ENCODE peak calls at places on chromosomes 4 and X, in eight cellular contexts. Z, U, P, J, C, X, A and Q are unnamed samples. For H3K36me3, the result is how much of the 10 kb centered on the place peaks cover.

GRCh38 chrX:25206761-25207160 is 191.0 kb upstream of the ARX start:
- DNase-seq in Z (peak), U (no peak), P (no peak), J (no peak), C (no peak), X (peak), A (no peak), Q (no peak)

GRCh38 chr4:153207561-153207960 is 3.3 kb downstream of the TRIM2 start:
- DNase-seq in Z (no peak), U (peak), P (no peak), J (peak), C (no peak), X (peak), A (no peak), Q (no peak)

GRCh38 chrX:31237189-31237588 is 165.3 kb upstream of the FTHL17 start:
- DNase-seq in Z (no peak), U (no peak), P (no peak), J (no peak), C (no peak), X (no peak), A (no peak), Q (no peak)

GRCh38 chrX:10533686-10534365 is 86.6 kb downstream of the MID1 start:
- DNase-seq in Z (no peak), U (no peak), P (no peak), J (no peak), C (no peak), X (no peak), A (no peak), Q (no peak)

GRCh38 chr4:65658117-65658516 is 12.2 kb downstream of the EPHA5 start:
- DNase-seq in Z (no peak), U (peak), P (no peak), J (peak), C (no peak), X (no peak), A (no peak), Q (no peak)

GRCh38 chrX:30153881-30154260 is 61.5 kb upstream of the MAGEB2 start:
- DNase-seq in Z (no peak), U (no peak), P (no peak), J (no peak), C (no peak), X (no peak), A (no peak), Q (no peak)

GRCh38 chr4:162683659-162684370 is 482.9 kb downstream of the NAF1 start:
- DNase-seq in Z (no peak), U (no peak), P (no peak), J (no peak), C (no peak), X (peak), A (no peak), Q (no peak)

GRCh38 chrX:3576886-3577516 is 136.4 kb downstream of the PRKX start:
- DNase-seq in Z (no peak), U (no peak), P (no peak), J (no peak), C (no peak), X (no peak), A (no peak), Q (no peak)

GRCh38 chrX:123267220-123267619 is 83.1 kb downstream of the GRIA3 start:
- DNase-seq in Z (no peak), U (no peak), P (no peak), J (no peak), C (no peak), X (no peak), A (no peak), Q (no peak)

GRCh38 chr4:185020863-185021761 is 2.8 kb downstream of the HELT start:
- DNase-seq in Z (no peak), U (peak), P (no peak), J (peak), C (no peak), X (no peak), A (no peak), Q (no peak)

GRCh38 chr4:87025614-87026041 is 90.8 kb downstream of the AFF1 start:
- DNase-seq in Z (no peak), U (peak), P (no peak), J (no peak), C (no peak), X (no peak), A (no peak), Q (no peak)

GRCh38 chr4:129668092-129668491 is 572.1 kb downstream of the C4orf33 start:
- DNase-seq in Z (no peak), U (no peak), P (peak), J (peak), C (no peak), X (no peak), A (no peak), Q (no peak)

GRCh38 chr4:146342600-146343192 is 128.4 kb downstream of the REELD1 start:
- DNase-seq in Z (no peak), U (no peak), P (no peak), J (peak), C (no peak), X (peak), A (peak), Q (no peak)

GRCh38 chr4:15106417-15106816 is 104.1 kb downstream of the CPEB2 start:
- DNase-seq in Z (no peak), U (no peak), P (no peak), J (no peak), C (no peak), X (no peak), A (no peak), Q (no peak)

GRCh38 chr4:83108101-83108861 is 6.2 kb downstream of the PLAC8 start:
- DNase-seq in Z (no peak), U (no peak), P (no peak), J (peak), C (no peak), X (no peak), A (no peak), Q (no peak)

GRCh38 chr4:16858275-16858752 is 40.1 kb downstream of the LDB2 start:
- DNase-seq in Z (peak), U (no peak), P (no peak), J (peak), C (no peak), X (peak), A (no peak), Q (no peak)

GRCh38 chr4:139144161-139144859 is 32.7 kb downstream of the ELF2 start:
- DNase-seq in Z (no peak), U (peak), P (no peak), J (peak), C (no peak), X (peak), A (no peak), Q (no peak)

GRCh38 chr4:20592666-20593065 is 107.6 kb upstream of the PACRGL start:
- DNase-seq in Z (no peak), U (no peak), P (no peak), J (no peak), C (no peak), X (no peak), A (no peak), Q (no peak)

GRCh38 chr4:24988776-24989175 is 42.0 kb downstream of the LGI2 start:
- DNase-seq in Z (peak), U (peak), P (peak), J (peak), C (no peak), X (peak), A (no peak), Q (no peak)

GRCh38 chr4:48254381-48255072 is 15.1 kb downstream of the TEC start:
- DNase-seq in Z (no peak), U (no peak), P (no peak), J (no peak), C (no peak), X (no peak), A (no peak), Q (no peak)

GRCh38 chrX:19772306-19772705 is 115.1 kb downstream of the SH3KBP1 start:
- DNase-seq in Z (no peak), U (no peak), P (no peak), J (peak), C (no peak), X (peak), A (no peak), Q (no peak)

GRCh38 chrX:1222511-1223252 is 10.2 kb upstream of the CRLF2 start:
- DNase-seq in Z (no peak), U (no peak), P (no peak), J (no peak), C (no peak), X (peak), A (no peak), Q (no peak)

GRCh38 chrX:17552251-17552650 is 177.3 kb downstream of the NHS start:
- DNase-seq in Z (no peak), U (no peak), P (no peak), J (no peak), C (no peak), X (peak), A (no peak), Q (no peak)

GRCh38 chr4:5782829-5783476 is 72.0 kb downstream of the EVC start:
- DNase-seq in Z (no peak), U (no peak), P (no peak), J (no peak), C (no peak), X (no peak), A (no peak), Q (no peak)

GRCh38 chrX:71458866-71459265 is 74.0 kb upstream of the OGT start:
- DNase-seq in Z (peak), U (no peak), P (no peak), J (peak), C (no peak), X (no peak), A (no peak), Q (no peak)

GRCh38 chrX:134162032-134162431 is 75.0 kb upstream of the CCDC160 start:
- DNase-seq in Z (no peak), U (no peak), P (no peak), J (no peak), C (no peak), X (no peak), A (no peak), Q (no peak)

GRCh38 chr4:122798101-122798500 is 28.5 kb upstream of the FGF2 start:
- DNase-seq in Z (no peak), U (peak), P (no peak), J (peak), C (no peak), X (no peak), A (no peak), Q (no peak)

GRCh38 chrX:146581981-146582712 is 227.4 kb upstream of the CXorf51B start:
- DNase-seq in Z (peak), U (peak), P (no peak), J (peak), C (no peak), X (no peak), A (no peak), Q (no peak)

GRCh38 chr4:123649644-123650356 is 253.2 kb downstream of the SPRY1 start:
- DNase-seq in Z (peak), U (peak), P (no peak), J (peak), C (no peak), X (peak), A (no peak), Q (no peak)

GRCh38 chr4:142365386-142365785 is 480.7 kb downstream of the INPP4B start:
- DNase-seq in Z (no peak), U (no peak), P (no peak), J (no peak), C (no peak), X (no peak), A (no peak), Q (no peak)

GRCh38 chr4:139872274-139872673 is 206.7 kb downstream of the MGST2 start:
- DNase-seq in Z (no peak), U (no peak), P (no peak), J (no peak), C (no peak), X (peak), A (no peak), Q (no peak)

GRCh38 chrX:105050921-105051320 is 169.6 kb downstream of the TEX13A start:
- DNase-seq in Z (no peak), U (peak), P (no peak), J (no peak), C (no peak), X (no peak), A (no peak), Q (no peak)

GRCh38 chrX:101117701-101118100 is 19.7 kb downstream of the CENPI start:
- DNase-seq in Z (no peak), U (no peak), P (no peak), J (no peak), C (no peak), X (no peak), A (no peak), Q (no peak)

GRCh38 chr4:137905930-137906329 is 336.2 kb downstream of the SLC7A11 start:
- DNase-seq in Z (no peak), U (no peak), P (no peak), J (no peak), C (no peak), X (no peak), A (no peak), Q (no peak)

GRCh38 chrX:119647552-119648420 is 41.6 kb upstream of the NKRF start:
- DNase-seq in Z (no peak), U (no peak), P (no peak), J (no peak), C (no peak), X (no peak), A (peak), Q (peak)

GRCh38 chr4:75916091-75916661 is 13.9 kb upstream of the PPEF2 start:
- DNase-seq in Z (no peak), U (peak), P (no peak), J (peak), C (no peak), X (peak), A (peak), Q (peak)

GRCh38 chr4:22483551-22483981 is 32.3 kb downstream of the ADGRA3 start:
- DNase-seq in Z (no peak), U (no peak), P (no peak), J (no peak), C (no peak), X (peak), A (no peak), Q (no peak)

DNA sequence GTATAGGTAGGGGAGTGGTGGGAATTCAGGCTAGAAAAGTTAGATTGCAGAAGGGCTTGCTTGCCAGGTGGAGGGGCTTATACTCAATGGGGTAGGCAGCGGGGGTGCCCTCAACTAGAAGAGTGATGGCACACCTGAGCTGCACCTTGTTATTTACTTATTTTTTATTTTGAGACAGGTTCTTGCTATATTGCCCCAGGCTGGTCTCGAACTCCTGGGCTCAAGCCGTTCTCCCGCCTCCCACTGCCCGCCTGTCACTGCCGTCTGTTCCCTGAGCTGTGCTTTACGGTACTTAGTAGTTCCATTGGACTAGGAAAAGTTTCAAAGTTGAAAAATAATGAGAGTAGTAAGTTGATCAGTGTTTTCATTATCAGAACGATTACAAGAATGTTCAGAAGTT is 2.0 kb downstream of the ZFX start:
- DNase-seq in Z (no peak), U (no peak), P (no peak), J (no peak), C (no peak), X (no peak), A (no peak), Q (no peak)
- H3K4me3 ChIP-seq in Z (peak), U (peak), P (no peak), J (peak), C (peak), X (peak), A (peak), Q (peak)

GRCh38 chr4:1277667-1278335 is 11.9 kb upstream of the MAEA start:
- DNase-seq in Z (no peak), U (no peak), P (no peak), J (no peak), C (no peak), X (no peak), A (no peak), Q (no peak)

GRCh38 chr4:1278336-1278670 is 11.4 kb upstream of the MAEA start:
- DNase-seq in Z (no peak), U (no peak), P (no peak), J (no peak), C (no peak), X (peak), A (no peak), Q (no peak)

GRCh38 chr4:1276984-1277383 is 12.7 kb upstream of the MAEA start:
- DNase-seq in Z (no peak), U (no peak), P (no peak), J (no peak), C (no peak), X (no peak), A (no peak), Q (no peak)

GRCh38 chr4:1274871-1275270 is 14.8 kb upstream of the MAEA start:
- DNase-seq in Z (no peak), U (no peak), P (no peak), J (no peak), C (no peak), X (no peak), A (no peak), Q (no peak)

GRCh38 chr4:1279253-1279652 is 10.4 kb upstream of the MAEA start:
- DNase-seq in Z (no peak), U (no peak), P (no peak), J (no peak), C (no peak), X (no peak), A (no peak), Q (no peak)
- H3K36me3 ChIP-seq in Z (under half), U (under half), P (under half), J (under half), C (under half), X (under half), A (under half), Q (under half)

GRCh38 chr4:101761405-101761804 is 29.1 kb upstream of the BANK1 start:
- DNase-seq in Z (no peak), U (no peak), P (no peak), J (no peak), C (no peak), X (no peak), A (no peak), Q (no peak)
- H3K4me3 ChIP-seq in Z (no peak), U (no peak), P (no peak), J (no peak), C (no peak), X (no peak), A (no peak), Q (no peak)

DNA sequence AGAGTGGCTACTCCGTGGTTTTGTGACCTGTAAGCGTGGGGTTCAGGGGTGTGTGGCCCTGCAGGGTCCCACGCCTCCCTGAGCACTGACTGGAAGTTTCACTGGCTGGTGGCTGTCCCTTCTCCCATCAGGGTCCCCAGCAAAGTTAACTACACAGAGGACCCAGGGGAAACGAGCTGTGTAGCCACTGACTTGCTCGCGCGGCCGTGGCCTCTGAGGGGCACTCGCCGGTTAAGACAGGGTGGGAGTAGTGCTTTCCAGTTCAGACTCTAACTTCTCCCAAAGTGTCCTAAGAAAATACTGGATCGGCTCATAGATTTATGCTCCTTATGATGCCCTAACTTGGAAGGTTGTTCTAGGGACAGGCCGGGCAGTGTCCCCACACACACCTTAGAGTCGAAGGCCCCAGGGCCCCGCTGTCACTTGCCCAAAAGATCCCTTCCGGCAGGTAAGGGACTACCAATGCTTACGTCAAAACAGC is 28.2 kb downstream of the NELFA start:
- DNase-seq in Z (no peak), U (no peak), P (no peak), J (no peak), C (no peak), X (no peak), A (no peak), Q (no peak)
- H3K36me3 ChIP-seq in Z (half or more), U (half or more), P (under half), J (under half), C (under half), X (under half), A (half or more), Q (under half)

GRCh38 chr4:113064244-113064643 is 14.8 kb downstream of the ANK2 start:
- DNase-seq in Z (peak), U (peak), P (peak), J (peak), C (no peak), X (no peak), A (no peak), Q (no peak)
- H3K4me3 ChIP-seq in Z (no peak), U (peak), P (no peak), J (no peak), C (no peak), X (no peak), A (no peak), Q (no peak)

DNA sequence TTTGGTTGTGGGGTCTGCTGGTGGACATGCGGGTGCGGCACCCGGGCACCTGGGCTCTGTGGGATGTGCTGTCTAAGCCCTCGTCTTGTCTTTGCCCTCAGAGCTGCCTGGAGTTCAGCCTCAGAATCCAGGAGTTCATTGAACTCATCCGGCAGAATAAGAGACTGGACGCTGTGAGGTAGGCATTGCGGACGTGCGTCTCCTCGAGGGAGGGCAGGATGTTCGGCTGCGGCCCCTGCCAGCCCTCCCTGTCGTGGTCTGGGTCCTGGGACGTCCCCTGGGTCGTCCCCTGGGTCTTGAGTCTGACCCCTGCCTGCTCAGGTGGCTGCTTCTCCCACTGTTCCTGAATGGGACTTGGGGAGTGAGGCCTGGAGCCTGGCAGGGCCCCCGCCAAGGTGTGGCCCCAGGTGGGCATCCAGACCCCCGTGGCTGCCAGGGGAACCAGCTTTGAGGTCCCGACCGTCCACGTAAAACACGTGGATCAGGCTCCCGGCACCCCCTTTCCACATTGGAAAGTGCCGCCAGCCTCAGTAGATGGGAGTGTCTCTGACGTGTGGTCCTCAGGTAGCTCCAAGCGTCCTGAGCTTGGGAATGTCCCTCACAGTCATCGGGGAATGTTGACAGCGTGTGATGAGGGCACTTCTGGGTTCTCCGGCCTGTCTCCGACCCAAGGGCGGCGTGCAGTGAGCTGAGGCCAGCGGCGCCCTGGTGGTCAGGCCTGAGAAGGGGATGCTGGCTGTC is 19.3 kb upstream of the UVSSA start:
- DNase-seq in Z (no peak), U (no peak), P (no peak), J (no peak), C (no peak), X (no peak), A (no peak), Q (no peak)
- H3K36me3 ChIP-seq in Z (half or more), U (under half), P (under half), J (under half), C (under half), X (under half), A (under half), Q (under half)